ENCODE peak calls at places on chromosomes 12 and 14, in four cellular contexts. One of them, this sample, is unnamed.
A peak's percentile ranks its signal among the peaks of the same experiment; 100 is the strongest.

GRCh38 chr14:66359500-66359899 is 126.7 kb upstream of the CCDC196 start:
- DNase-seq in left ventricle myocardium inferior: no peak
- DNase-seq in brain microvascular endothelial cell: no peak
- DNase-seq in lung: no peak
- DNase-seq in this sample: peak; percentile 12

GRCh38 chr12:50283924-50284236 is 560 bp upstream of the LIMA1 start:
- DNase-seq in left ventricle myocardium inferior: no peak
- DNase-seq in brain microvascular endothelial cell: no peak
- DNase-seq in lung: no peak
- DNase-seq in this sample: no peak

GRCh38 chr12:108273217-108273616 is 65.9 kb downstream of the CMKLR1 start:
- DNase-seq in left ventricle myocardium inferior: no peak
- DNase-seq in brain microvascular endothelial cell: no peak
- DNase-seq in lung: no peak
- DNase-seq in this sample: no peak

GRCh38 chr12:80589091-80589490 is 118.3 kb upstream of the MYF6 start:
- DNase-seq in left ventricle myocardium inferior: no peak
- DNase-seq in brain microvascular endothelial cell: no peak
- DNase-seq in lung: no peak
- DNase-seq in this sample: no peak

GRCh38 chr14:30553311-30553989 is 5.5 kb upstream of the G2E3 start:
- DNase-seq in left ventricle myocardium inferior: no peak
- DNase-seq in brain microvascular endothelial cell: peak; percentile 56
- DNase-seq in lung: no peak
- DNase-seq in this sample: peak; percentile 82

GRCh38 chr12:126547905-126548304 is 1482.7 kb downstream of the AACS start:
- DNase-seq in left ventricle myocardium inferior: no peak
- DNase-seq in brain microvascular endothelial cell: no peak
- DNase-seq in lung: no peak
- DNase-seq in this sample: peak; percentile 8

GRCh38 chr14:37650356-37651037 is 55.1 kb downstream of the TTC6 start:
- DNase-seq in left ventricle myocardium inferior: no peak
- DNase-seq in brain microvascular endothelial cell: peak; percentile 2
- DNase-seq in lung: no peak
- DNase-seq in this sample: no peak

GRCh38 chr14:74421997-74422396 is 4.0 kb downstream of the SYNDIG1L start:
- DNase-seq in left ventricle myocardium inferior: no peak
- DNase-seq in brain microvascular endothelial cell: no peak
- DNase-seq in lung: no peak
- DNase-seq in this sample: no peak

GRCh38 chr14:77099425-77100167 is 1.5 kb downstream of the CIPC start:
- DNase-seq in left ventricle myocardium inferior: no peak
- DNase-seq in brain microvascular endothelial cell: peak; percentile 40
- DNase-seq in lung: no peak
- DNase-seq in this sample: peak; percentile 89

GRCh38 chr14:61662001-61662400 is 33.3 kb upstream of the HIF1A start:
- DNase-seq in left ventricle myocardium inferior: no peak
- DNase-seq in brain microvascular endothelial cell: no peak
- DNase-seq in lung: no peak
- DNase-seq in this sample: no peak

GRCh38 chr14:78974691-78975090 is 804.5 kb downstream of the NRXN3 start:
- DNase-seq in left ventricle myocardium inferior: no peak
- DNase-seq in brain microvascular endothelial cell: no peak
- DNase-seq in lung: no peak
- DNase-seq in this sample: no peak

GRCh38 chr12:98797200-98797599 is 152.1 kb downstream of the APAF1 start:
- DNase-seq in left ventricle myocardium inferior: no peak
- DNase-seq in brain microvascular endothelial cell: no peak
- DNase-seq in lung: no peak
- DNase-seq in this sample: no peak

GRCh38 chr12:114684098-114684869 is at the start of gene TBX3:
- DNase-seq in left ventricle myocardium inferior: peak; percentile 93
- DNase-seq in brain microvascular endothelial cell: peak; percentile 97
- DNase-seq in lung: peak; percentile 88
- DNase-seq in this sample: peak; percentile 99

GRCh38 chr14:66477567-66477966 is 8.6 kb upstream of the CCDC196 start:
- DNase-seq in left ventricle myocardium inferior: no peak
- DNase-seq in brain microvascular endothelial cell: no peak
- DNase-seq in lung: no peak
- DNase-seq in this sample: no peak

GRCh38 chr14:37889087-37889486 is 293.7 kb downstream of the TTC6 start:
- DNase-seq in left ventricle myocardium inferior: peak; percentile 28
- DNase-seq in brain microvascular endothelial cell: no peak
- DNase-seq in lung: no peak
- DNase-seq in this sample: no peak

GRCh38 chr14:105303949-105304348 is 3.1 kb upstream of the BRF1 start:
- DNase-seq in left ventricle myocardium inferior: no peak
- DNase-seq in brain microvascular endothelial cell: no peak
- DNase-seq in lung: no peak
- DNase-seq in this sample: no peak

GRCh38 chr14:29566194-29566593 is 361.5 kb downstream of the PRKD1 start:
- DNase-seq in left ventricle myocardium inferior: no peak
- DNase-seq in brain microvascular endothelial cell: no peak
- DNase-seq in lung: no peak
- DNase-seq in this sample: no peak

GRCh38 chr12:132606466-132606865 is 3.9 kb downstream of the LRCOL1 start:
- DNase-seq in left ventricle myocardium inferior: no peak
- DNase-seq in brain microvascular endothelial cell: no peak
- DNase-seq in lung: no peak
- DNase-seq in this sample: no peak

GRCh38 chr12:108815875-108816594 is 41.3 kb downstream of the SSH1 start:
- DNase-seq in left ventricle myocardium inferior: no peak
- DNase-seq in brain microvascular endothelial cell: no peak
- DNase-seq in lung: no peak
- DNase-seq in this sample: no peak

GRCh38 chr12:48615681-48616080 is 45.8 kb upstream of the LALBA start:
- DNase-seq in left ventricle myocardium inferior: no peak
- DNase-seq in brain microvascular endothelial cell: no peak
- DNase-seq in lung: no peak
- DNase-seq in this sample: no peak

GRCh38 chr14:104357689-104358527 is 219.5 kb downstream of the KIF26A start:
- DNase-seq in left ventricle myocardium inferior: no peak
- DNase-seq in brain microvascular endothelial cell: no peak
- DNase-seq in lung: no peak
- DNase-seq in this sample: no peak

GRCh38 chr12:106245767-106246166 is 2.1 kb downstream of the CKAP4 start:
- DNase-seq in left ventricle myocardium inferior: no peak
- DNase-seq in brain microvascular endothelial cell: peak; percentile 56
- DNase-seq in lung: peak; percentile 78
- DNase-seq in this sample: peak; percentile 68

GRCh38 chr12:116610971-116611541 is 51.9 kb downstream of the MAP1LC3B2 start:
- DNase-seq in left ventricle myocardium inferior: peak; percentile 25
- DNase-seq in brain microvascular endothelial cell: no peak
- DNase-seq in lung: no peak
- DNase-seq in this sample: no peak

DNA sequence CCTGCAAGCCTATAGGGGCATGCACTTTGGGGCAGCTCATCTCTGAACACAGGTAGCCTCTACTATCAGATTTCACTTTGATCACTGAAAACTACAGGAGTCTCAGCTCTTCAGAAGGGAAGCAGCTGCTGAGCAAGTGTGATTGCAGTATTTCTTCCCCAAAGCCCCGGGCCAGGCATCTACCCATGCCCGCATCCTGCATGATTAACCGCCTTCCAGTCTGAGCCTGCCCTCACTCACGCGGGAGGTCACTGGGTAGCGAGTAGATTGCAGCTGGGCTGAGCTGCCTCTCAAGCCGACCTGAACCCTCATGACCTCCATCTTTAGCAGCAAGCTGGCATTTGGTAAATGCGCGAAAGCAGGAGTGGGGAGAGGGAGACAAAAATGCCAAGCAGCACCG is 334.7 kb downstream of the DPF3 start:
- DNase-seq in left ventricle myocardium inferior: no peak
- DNase-seq in brain microvascular endothelial cell: peak; percentile 5
- DNase-seq in lung: no peak
- DNase-seq in this sample: peak; percentile 44
- TF ChIP-seq CTCF in left ventricle myocardium inferior: no peak
- TF ChIP-seq CTCF in brain microvascular endothelial cell: no peak
- TF ChIP-seq CTCF in lung: no peak
- TF ChIP-seq CTCF in this sample: no peak

GRCh38 chr12:3035815-3036702 is 41.1 kb upstream of the TSPAN9 start:
- DNase-seq in left ventricle myocardium inferior: no peak
- DNase-seq in brain microvascular endothelial cell: peak; percentile 28
- DNase-seq in lung: no peak
- DNase-seq in this sample: no peak
- TF ChIP-seq CTCF in left ventricle myocardium inferior: peak; percentile 38
- TF ChIP-seq CTCF in brain microvascular endothelial cell: peak; percentile 79
- TF ChIP-seq CTCF in lung: no peak
- TF ChIP-seq CTCF in this sample: peak; percentile 36

GRCh38 chr12:20140751-20141150 is 227.6 kb upstream of the PDE3A start:
- DNase-seq in left ventricle myocardium inferior: no peak
- DNase-seq in brain microvascular endothelial cell: no peak
- DNase-seq in lung: no peak
- DNase-seq in this sample: no peak

GRCh38 chr12:20148241-20148640 is 220.1 kb upstream of the PDE3A start:
- DNase-seq in left ventricle myocardium inferior: no peak
- DNase-seq in brain microvascular endothelial cell: no peak
- DNase-seq in lung: no peak
- DNase-seq in this sample: no peak

GRCh38 chr12:20142295-20142694 is 226.0 kb upstream of the PDE3A start:
- DNase-seq in left ventricle myocardium inferior: no peak
- DNase-seq in brain microvascular endothelial cell: no peak
- DNase-seq in lung: no peak
- DNase-seq in this sample: no peak

GRCh38 chr12:20144341-20144740 is 224.0 kb upstream of the PDE3A start:
- DNase-seq in left ventricle myocardium inferior: no peak
- DNase-seq in brain microvascular endothelial cell: no peak
- DNase-seq in lung: no peak
- DNase-seq in this sample: no peak

GRCh38 chr12:20142956-20143355 is 225.4 kb upstream of the PDE3A start:
- DNase-seq in left ventricle myocardium inferior: no peak
- DNase-seq in brain microvascular endothelial cell: no peak
- DNase-seq in lung: no peak
- DNase-seq in this sample: no peak
- TF ChIP-seq CTCF in left ventricle myocardium inferior: no peak
- TF ChIP-seq CTCF in brain microvascular endothelial cell: peak; percentile 40
- TF ChIP-seq CTCF in lung: no peak
- TF ChIP-seq CTCF in this sample: no peak

DNA sequence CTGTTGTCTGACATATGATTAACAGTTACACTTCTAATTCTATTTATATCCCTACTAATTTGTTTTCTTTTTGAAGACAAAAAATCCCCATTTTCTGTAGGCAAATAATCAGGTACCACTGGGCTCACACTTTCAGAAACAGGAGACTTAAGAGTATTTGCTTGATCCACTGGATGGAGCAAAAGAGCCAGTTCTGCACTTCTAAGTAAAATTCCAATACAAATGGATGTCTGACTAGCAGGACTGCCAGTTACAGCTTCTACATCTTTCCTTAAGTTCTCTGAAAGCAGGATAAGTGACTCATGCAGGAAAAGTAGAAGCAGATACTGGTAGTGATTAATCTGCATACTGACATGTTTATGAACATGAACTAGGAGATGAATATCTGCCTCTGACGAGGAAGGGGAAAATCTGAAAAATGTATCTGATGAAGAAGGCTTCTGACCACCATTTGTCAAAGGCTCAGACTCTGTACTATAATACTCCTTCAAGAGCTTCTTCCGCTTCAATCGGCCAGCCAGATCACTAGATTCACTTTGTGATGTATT is 73.8 kb upstream of the ANKS1B start:
- DNase-seq in left ventricle myocardium inferior: no peak
- DNase-seq in brain microvascular endothelial cell: peak; percentile 74
- DNase-seq in lung: no peak
- DNase-seq in this sample: peak; percentile 87
- TF ChIP-seq CTCF in left ventricle myocardium inferior: no peak
- TF ChIP-seq CTCF in brain microvascular endothelial cell: peak; percentile 58
- TF ChIP-seq CTCF in lung: no peak
- TF ChIP-seq CTCF in this sample: peak; percentile 61

DNA sequence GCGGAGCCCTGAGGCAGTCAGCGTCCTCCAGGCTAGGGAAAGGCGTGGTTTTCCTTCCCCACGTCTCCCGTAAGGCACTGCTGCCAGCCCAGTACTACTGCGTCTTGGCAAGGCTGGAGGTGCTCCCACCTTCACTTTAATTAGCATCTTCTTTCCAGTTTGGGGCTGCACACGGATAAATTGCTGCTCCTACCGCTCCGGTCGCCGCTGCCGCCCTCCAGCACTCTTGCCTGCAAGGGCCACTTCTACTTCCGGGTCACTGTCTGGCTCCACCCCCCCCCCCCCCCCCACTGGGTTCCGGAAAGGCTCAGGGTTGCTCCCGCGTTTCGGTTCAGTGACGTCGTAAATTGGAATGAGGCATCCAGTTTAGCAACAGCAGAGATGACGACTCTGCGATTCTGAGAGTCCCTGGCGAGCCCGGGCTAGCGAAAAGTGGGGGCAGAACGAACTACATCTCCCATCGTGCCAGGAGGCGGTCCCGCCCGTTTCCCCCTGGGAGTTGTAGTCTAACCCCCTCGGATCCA is at the start of gene NEDD8:
- DNase-seq in left ventricle myocardium inferior: peak; percentile 93
- DNase-seq in brain microvascular endothelial cell: peak; percentile 98
- DNase-seq in lung: peak; percentile 94
- DNase-seq in this sample: peak; percentile 98
- TF ChIP-seq CTCF in left ventricle myocardium inferior: no peak
- TF ChIP-seq CTCF in brain microvascular endothelial cell: no peak
- TF ChIP-seq CTCF in lung: no peak
- TF ChIP-seq CTCF in this sample: no peak

GRCh38 chr12:120466560-120467315 is 2.8 kb downstream of the SRSF9 start:
- DNase-seq in left ventricle myocardium inferior: no peak
- DNase-seq in brain microvascular endothelial cell: peak; percentile 39
- DNase-seq in lung: no peak
- DNase-seq in this sample: peak; percentile 77
- TF ChIP-seq CTCF in left ventricle myocardium inferior: peak; percentile 57
- TF ChIP-seq CTCF in brain microvascular endothelial cell: peak; percentile 77
- TF ChIP-seq CTCF in lung: peak; percentile 16
- TF ChIP-seq CTCF in this sample: peak; percentile 66

DNA sequence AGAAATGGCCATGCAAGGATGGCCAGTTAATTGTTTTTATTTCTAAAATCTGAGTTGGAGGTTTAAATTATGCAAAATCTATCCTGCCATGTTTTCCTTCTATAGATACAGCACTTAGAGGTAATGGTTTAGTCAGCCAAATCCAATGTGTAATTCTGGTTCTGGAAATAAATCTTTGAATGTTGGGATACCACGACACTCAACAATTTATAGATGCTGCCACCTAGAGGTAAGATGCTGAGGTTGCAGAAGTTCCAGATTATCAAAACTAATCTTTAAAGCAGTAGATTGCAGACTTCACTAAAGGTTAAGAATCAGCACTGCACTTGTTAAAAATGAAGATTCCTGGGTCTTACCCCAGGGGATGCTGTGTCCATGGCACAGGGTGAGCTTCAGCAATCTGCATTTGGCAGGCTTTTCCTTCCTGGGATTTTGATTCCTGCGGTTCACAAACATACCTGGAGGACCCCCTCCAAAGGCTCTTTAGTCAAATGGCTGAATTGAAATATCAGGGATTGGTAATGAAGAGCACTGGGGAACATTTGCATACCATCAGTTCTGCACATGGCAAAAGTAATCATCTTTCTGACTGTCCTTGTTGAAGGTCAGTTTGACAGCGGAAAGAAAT is 53.4 kb upstream of the ANO4 start:
- DNase-seq in left ventricle myocardium inferior: no peak
- DNase-seq in brain microvascular endothelial cell: peak; percentile 39
- DNase-seq in lung: no peak
- DNase-seq in this sample: peak; percentile 51
- TF ChIP-seq CTCF in left ventricle myocardium inferior: peak; percentile 65
- TF ChIP-seq CTCF in brain microvascular endothelial cell: peak; percentile 65
- TF ChIP-seq CTCF in lung: peak; percentile 13
- TF ChIP-seq CTCF in this sample: peak; percentile 58